ENCODE peak calls at places on chromosome 21, in six cellular contexts. Y is sciatic nerve, C is T-cell, O is ACHN, L is lung, G is posterior vena cava. S is an unnamed sample.

GRCh38 chr21:34243562-34243961 is 120.2 kb upstream of the KCNE2 start:
- DNase-seq in L (peak; percentile 29), C (no peak), Y (no peak), G (no peak), O (peak; percentile 31), S (peak; percentile 15)

GRCh38 chr21:30268608-30269197 is 14.0 kb downstream of the KRTAP24-1 start:
- DNase-seq in Y (no peak), C (no peak), O (peak; percentile 28), L (no peak), G (no peak), S (no peak)

GRCh38 chr21:45861156-45861870 is 120.3 kb upstream of the COL6A1 start:
- DNase-seq in C (no peak), O (no peak), G (peak; percentile 51), Y (peak; percentile 31), L (no peak), S (no peak)

GRCh38 chr21:32411366-32412161 is 942 bp upstream of the EVA1C start:
- DNase-seq in O (no peak), G (peak; percentile 98), C (peak; percentile 49), Y (peak; percentile 92), L (peak; percentile 87), S (peak; percentile 48)

GRCh38 chr21:40102682-40103081 is 235.4 kb downstream of the PCP4 start:
- DNase-seq in O (no peak), C (no peak), L (no peak), Y (no peak), G (no peak), S (no peak)

GRCh38 chr21:43194303-43195130 is 25.7 kb downstream of the CRYAA start:
- DNase-seq in Y (peak; percentile 49), G (peak; percentile 72), C (no peak), O (no peak), L (no peak), S (no peak)

GRCh38 chr21:30880914-30881313 is 466 bp downstream of the KRTAP11-1 start:
- DNase-seq in C (no peak), Y (no peak), O (no peak), G (no peak), L (no peak), S (no peak)

GRCh38 chr21:46084041-46084561 is 13.8 kb upstream of the COL6A2 start:
- DNase-seq in O (no peak), Y (no peak), C (no peak), L (no peak), G (peak; percentile 44), S (no peak)

S was measured in HTR-8/SVneo.